ENCODE peak calls at places on chromosomes 13 and 19, in seven cellular contexts. X is esophagus muscularis mucosa, F is colonic mucosa, I is PC-3, Z is transverse colon, U is Peyer's patch, V is endodermal cell. B is an unnamed sample. For H3K4me1, the result is how much of the 10 kb centered on the place peaks cover.

GRCh38 chr19:30679789-30680188 is 307.6 kb downstream of the ZNF536 start:
- DNase-seq in X (no peak), F (no peak), I (no peak), Z (no peak), U (no peak), V (peak), B (no peak)

GRCh38 chr19:47609885-47610545 is 1.1 kb downstream of the BICRA start:
- DNase-seq in X (no peak), F (peak), I (peak), Z (peak), U (peak), V (peak), B (peak)

GRCh38 chr19:3216874-3217273 is 7.6 kb upstream of the CELF5 start:
- DNase-seq in X (no peak), F (no peak), I (no peak), Z (no peak), U (no peak), V (no peak), B (no peak)

GRCh38 chr13:114230117-114230516 is 4.6 kb upstream of the CDC16 start:
- DNase-seq in X (no peak), F (no peak), I (no peak), Z (no peak), U (no peak), V (peak), B (no peak)

GRCh38 chr19:17195106-17195505 is 20.1 kb upstream of the USE1 start:
- DNase-seq in X (no peak), F (no peak), I (no peak), Z (no peak), U (no peak), V (no peak), B (no peak)

GRCh38 chr13:25468330-25469178 is 96.8 kb downstream of the ATP8A2 start:
- DNase-seq in X (no peak), F (no peak), I (no peak), Z (no peak), U (no peak), V (peak), B (no peak)

GRCh38 chr19:20923077-20923871 is at the start of gene ZNF85:
- DNase-seq in X (peak), F (peak), I (peak), Z (peak), U (peak), V (peak), B (no peak)

GRCh38 chr13:107809125-107809524 is 406.2 kb downstream of the LIG4 start:
- DNase-seq in X (no peak), F (no peak), I (no peak), Z (no peak), U (no peak), V (no peak), B (no peak)

GRCh38 chr19:48961051-48961649 is 4.0 kb upstream of the FTL start:
- DNase-seq in X (no peak), F (no peak), I (no peak), Z (peak), U (peak), V (no peak), B (peak)

GRCh38 chr19:38473201-38473600 is 39.7 kb downstream of the RYR1 start:
- DNase-seq in X (no peak), F (no peak), I (no peak), Z (no peak), U (no peak), V (no peak), B (no peak)

GRCh38 chr13:73754241-73754640 is 380.0 kb downstream of the KLF12 start:
- DNase-seq in X (no peak), F (no peak), I (no peak), Z (no peak), U (no peak), V (no peak), B (no peak)

GRCh38 chr13:24234200-24234915 is 73.8 kb downstream of the SPATA13 start:
- DNase-seq in X (no peak), F (no peak), I (no peak), Z (no peak), U (no peak), V (no peak), B (no peak)

GRCh38 chr19:4976412-4977298 is 7.7 kb downstream of the KDM4B start:
- DNase-seq in X (peak), F (peak), I (peak), Z (peak), U (no peak), V (peak), B (peak)

GRCh38 chr13:26037302-26037701 is 14.5 kb downstream of the SHISA2 start:
- DNase-seq in X (no peak), F (peak), I (peak), Z (no peak), U (no peak), V (peak), B (peak)

GRCh38 chr19:18650048-18650435 is 13.2 kb downstream of the KLHL26 start:
- DNase-seq in X (no peak), F (peak), I (no peak), Z (no peak), U (no peak), V (peak), B (no peak)

GRCh38 chr19:35901854-35902661 is at the start of gene HCST:
- DNase-seq in X (no peak), F (no peak), I (peak), Z (peak), U (no peak), V (no peak), B (no peak)

GRCh38 chr13:70088926-70089325 is 18.7 kb upstream of the ATXN8OS start:
- DNase-seq in X (no peak), F (no peak), I (no peak), Z (no peak), U (no peak), V (no peak), B (no peak)

GRCh38 chr13:94481966-94482365 is 2.5 kb upstream of the DCT start:
- DNase-seq in X (no peak), F (no peak), I (peak), Z (no peak), U (no peak), V (no peak), B (no peak)

GRCh38 chr13:98492335-98493034 is 84.4 kb downstream of the STK24 start:
- DNase-seq in X (no peak), F (no peak), I (no peak), Z (no peak), U (no peak), V (peak), B (no peak)

GRCh38 chr13:98489446-98490194 is 87.3 kb downstream of the STK24 start:
- DNase-seq in X (no peak), F (no peak), I (no peak), Z (no peak), U (no peak), V (peak), B (no peak)

GRCh38 chr13:98490866-98491265 is 86.0 kb downstream of the STK24 start:
- DNase-seq in X (no peak), F (no peak), I (no peak), Z (no peak), U (no peak), V (peak), B (no peak)

GRCh38 chr13:98488736-98489135 is 88.2 kb downstream of the STK24 start:
- DNase-seq in X (no peak), F (no peak), I (no peak), Z (no peak), U (no peak), V (no peak), B (no peak)

DNA sequence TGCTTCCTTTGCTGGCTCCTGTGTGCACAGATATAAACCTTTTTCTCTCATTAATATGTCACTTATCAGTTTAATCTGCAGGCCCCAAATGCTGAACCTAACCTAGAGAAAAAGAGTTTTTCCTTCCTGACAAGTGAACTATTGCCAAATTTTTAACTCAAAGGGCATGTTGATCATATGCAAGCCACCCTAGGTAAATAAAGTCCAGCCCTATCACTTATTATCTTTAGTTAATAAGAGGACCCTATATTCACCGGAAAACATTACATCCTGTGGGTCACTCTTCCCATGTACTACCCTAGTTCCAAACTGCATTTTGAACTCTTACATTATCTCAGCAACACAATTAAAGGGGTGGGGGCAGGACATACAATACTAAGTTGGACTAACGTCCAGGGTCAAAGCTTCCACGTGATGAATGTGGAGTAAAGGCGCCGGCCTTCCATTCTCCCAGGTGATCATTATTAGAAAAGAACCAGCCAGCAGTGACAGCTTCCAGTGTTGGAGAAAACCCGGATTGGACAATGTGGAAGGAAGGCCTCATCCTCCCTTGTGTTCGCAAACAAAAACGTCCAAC is 86.6 kb downstream of the STK24 start:
- DNase-seq in X (no peak), F (no peak), I (no peak), Z (no peak), U (no peak), V (peak), B (no peak)
- H3K4me1 ChIP-seq in X (half or more), F (under half), I (under half), Z (half or more), U (under half), V (under half), B (under half)

DNA sequence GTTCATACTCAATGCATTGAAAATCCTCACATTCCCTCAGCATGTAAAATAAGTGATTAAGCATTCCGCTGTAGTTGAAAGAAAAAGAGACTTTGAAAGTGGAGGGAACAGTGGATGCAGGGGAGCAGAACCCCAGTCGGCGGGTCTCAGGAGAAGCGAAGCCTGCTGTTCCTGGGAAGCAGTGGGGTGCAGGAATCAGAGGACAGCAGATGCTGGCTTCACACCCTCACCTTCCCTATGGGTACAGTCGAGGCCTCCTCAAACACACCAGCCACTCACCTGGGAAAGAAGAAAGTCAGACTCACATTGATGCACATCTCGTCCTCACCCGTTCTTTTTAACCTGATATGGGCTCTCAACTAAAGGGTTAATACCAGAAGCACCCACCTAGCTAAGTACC is 38.2 kb downstream of the COL4A2 start:
- DNase-seq in X (no peak), F (no peak), I (no peak), Z (no peak), U (no peak), V (no peak), B (no peak)
- TF ChIP-seq CTCF in X (no peak), F (no peak), I (no peak), Z (no peak), U (no peak), V (no peak), B (no peak)

GRCh38 chr13:54078271-54078670 is 1049.7 kb downstream of the OLFM4 start:
- DNase-seq in X (no peak), F (no peak), I (no peak), Z (no peak), U (no peak), V (no peak), B (no peak)
- H3K4me1 ChIP-seq in X (under half), F (under half), I (under half), Z (under half), U (under half), V (under half), B (under half)

GRCh38 chr19:15248648-15249559 is 16.7 kb upstream of the EPHX3 start:
- DNase-seq in X (no peak), F (peak), I (peak), Z (peak), U (peak), V (no peak), B (no peak)

GRCh38 chr19:15248106-15248505 is 15.9 kb upstream of the EPHX3 start:
- DNase-seq in X (no peak), F (no peak), I (no peak), Z (no peak), U (no peak), V (no peak), B (no peak)

GRCh38 chr19:15249912-15250634 is 17.8 kb upstream of the EPHX3 start:
- DNase-seq in X (no peak), F (peak), I (no peak), Z (no peak), U (no peak), V (no peak), B (no peak)

GRCh38 chr19:15250635-15250993 is 18.4 kb upstream of the EPHX3 start:
- DNase-seq in X (no peak), F (no peak), I (no peak), Z (no peak), U (no peak), V (no peak), B (no peak)

GRCh38 chr19:15249560-15249874 is 17.3 kb upstream of the EPHX3 start:
- DNase-seq in X (no peak), F (no peak), I (no peak), Z (no peak), U (no peak), V (no peak), B (no peak)
- TF ChIP-seq CTCF in X (no peak), F (no peak), I (peak), Z (no peak), U (no peak), V (no peak), B (no peak)

GRCh38 chr19:55391191-55391670 is 5.5 kb downstream of the RPL28 start:
- DNase-seq in X (no peak), F (no peak), I (no peak), Z (no peak), U (no peak), V (no peak), B (no peak)
- H3K4me1 ChIP-seq in X (half or more), F (under half), I (under half), Z (under half), U (under half), V (under half), B (under half)

DNA sequence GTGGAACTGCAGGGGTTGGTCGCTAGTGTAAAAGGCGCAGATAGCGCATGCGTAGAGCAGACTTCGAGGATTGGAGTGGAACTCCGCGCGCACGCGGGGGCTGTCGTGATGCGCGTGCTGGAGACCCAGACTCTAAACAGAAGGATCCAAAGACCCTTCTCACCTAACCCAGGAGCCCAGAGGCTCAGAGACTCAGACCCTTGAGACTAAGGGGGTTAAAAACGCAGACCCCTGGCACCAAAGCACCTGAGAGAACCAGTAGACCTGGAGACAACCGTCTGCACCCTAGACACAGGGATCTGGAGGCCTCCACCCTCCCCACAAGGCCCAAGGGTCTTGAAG is 567 bp upstream of the CTU1 start:
- DNase-seq in X (no peak), F (no peak), I (no peak), Z (no peak), U (no peak), V (no peak), B (no peak)
- TF ChIP-seq CTCF in X (no peak), F (no peak), I (no peak), Z (no peak), U (no peak), V (no peak), B (no peak)

GRCh38 chr19:15288146-15288963 is 44.0 kb downstream of the BRD4 start:
- DNase-seq in X (no peak), F (no peak), I (no peak), Z (no peak), U (no peak), V (no peak), B (no peak)
- H3K4me1 ChIP-seq in X (half or more), F (under half), I (under half), Z (half or more), U (under half), V (under half), B (under half)

B was measured in Caco-2.